ENCODE peak calls at places on chromosomes 1 and 21, in four cellular contexts. One of them, this sample, is unnamed.

GRCh38 chr1:236090741-236091147 is 25.9 kb upstream of the NID1 start:
- DNase-seq in tibial nerve: no peak
- DNase-seq in HFFc6: no peak
- DNase-seq in RWPE1: no peak
- DNase-seq in this sample: no peak

GRCh38 chr1:18643154-18644012 is 12.7 kb downstream of the PAX7 start:
- DNase-seq in HFFc6: no peak
- DNase-seq in RWPE1: no peak
- DNase-seq in tibial nerve: no peak
- DNase-seq in this sample: no peak

GRCh38 chr1:212588137-212588510 is 20.4 kb upstream of the ATF3 start:
- DNase-seq in HFFc6: no peak
- DNase-seq in tibial nerve: no peak
- DNase-seq in RWPE1: no peak
- DNase-seq in this sample: no peak

GRCh38 chr21:15057290-15057689 is 7.5 kb downstream of the NRIP1 start:
- DNase-seq in tibial nerve: no peak
- DNase-seq in HFFc6: no peak
- DNase-seq in RWPE1: no peak
- DNase-seq in this sample: no peak

GRCh38 chr1:175191654-175192053 is 922 bp downstream of the KIAA0040 start:
- DNase-seq in HFFc6: no peak
- DNase-seq in RWPE1: no peak
- DNase-seq in tibial nerve: peak
- DNase-seq in this sample: no peak

GRCh38 chr1:70993841-70994240 is 53.8 kb downstream of the PTGER3 start:
- DNase-seq in RWPE1: no peak
- DNase-seq in tibial nerve: no peak
- DNase-seq in HFFc6: no peak
- DNase-seq in this sample: no peak

GRCh38 chr1:82625562-82625961 is 824.8 kb downstream of the ADGRL2 start:
- DNase-seq in RWPE1: no peak
- DNase-seq in HFFc6: no peak
- DNase-seq in tibial nerve: no peak
- DNase-seq in this sample: no peak

GRCh38 chr1:6979003-6979577 is 193.8 kb downstream of the CAMTA1 start:
- DNase-seq in HFFc6: no peak
- DNase-seq in tibial nerve: no peak
- DNase-seq in RWPE1: no peak
- DNase-seq in this sample: no peak

GRCh38 chr1:75170981-75171380 is 36.8 kb downstream of the LHX8 start:
- DNase-seq in tibial nerve: no peak
- DNase-seq in RWPE1: no peak
- DNase-seq in HFFc6: no peak
- DNase-seq in this sample: no peak

GRCh38 chr1:154730251-154730650 is 122.3 kb upstream of the ADAR start:
- DNase-seq in tibial nerve: no peak
- DNase-seq in RWPE1: peak
- DNase-seq in HFFc6: peak
- DNase-seq in this sample: no peak

GRCh38 chr21:29346281-29346680 is 47.6 kb downstream of the BACH1 start:
- DNase-seq in HFFc6: no peak
- DNase-seq in tibial nerve: no peak
- DNase-seq in RWPE1: no peak
- DNase-seq in this sample: no peak

GRCh38 chr1:90402893-90403849 is 313.9 kb downstream of the BARHL2 start:
- DNase-seq in tibial nerve: no peak
- DNase-seq in RWPE1: peak
- DNase-seq in HFFc6: peak
- DNase-seq in this sample: peak

GRCh38 chr1:15456313-15456954 is at the start of gene CELA2A:
- DNase-seq in RWPE1: no peak
- DNase-seq in tibial nerve: no peak
- DNase-seq in HFFc6: no peak
- DNase-seq in this sample: no peak

GRCh38 chr1:16048573-16049189 is 5.1 kb downstream of the CLCNKB start:
- DNase-seq in HFFc6: no peak
- DNase-seq in tibial nerve: peak
- DNase-seq in RWPE1: no peak
- DNase-seq in this sample: peak

GRCh38 chr1:57321776-57322175 is 102.1 kb downstream of the DAB1 start:
- DNase-seq in tibial nerve: no peak
- DNase-seq in RWPE1: no peak
- DNase-seq in HFFc6: no peak
- DNase-seq in this sample: no peak

GRCh38 chr21:43315244-43316137 is 111.4 kb downstream of the SIK1 start:
- DNase-seq in tibial nerve: no peak
- DNase-seq in HFFc6: no peak
- DNase-seq in RWPE1: no peak
- DNase-seq in this sample: no peak

GRCh38 chr1:101257500-101258325 is 20.9 kb downstream of the S1PR1 start:
- DNase-seq in tibial nerve: no peak
- DNase-seq in HFFc6: no peak
- DNase-seq in RWPE1: no peak
- DNase-seq in this sample: no peak

GRCh38 chr1:45543599-45544417 is 6.8 kb upstream of the AKR1A1 start:
- DNase-seq in tibial nerve: peak
- DNase-seq in HFFc6: no peak
- DNase-seq in RWPE1: no peak
- DNase-seq in this sample: no peak

GRCh38 chr1:108896160-108897150 is 19.7 kb downstream of the GPSM2 start:
- DNase-seq in HFFc6: peak
- DNase-seq in tibial nerve: no peak
- DNase-seq in RWPE1: no peak
- DNase-seq in this sample: no peak

GRCh38 chr21:46071082-46071481 is 26.8 kb upstream of the COL6A2 start:
- DNase-seq in tibial nerve: no peak
- DNase-seq in RWPE1: no peak
- DNase-seq in HFFc6: no peak
- DNase-seq in this sample: peak

GRCh38 chr21:41589620-41590175 is 81.7 kb upstream of the TMPRSS2 start:
- DNase-seq in RWPE1: no peak
- DNase-seq in tibial nerve: no peak
- DNase-seq in HFFc6: no peak
- DNase-seq in this sample: peak

GRCh38 chr1:87117761-87118160 is 203.3 kb downstream of the HS2ST1 start:
- DNase-seq in HFFc6: no peak
- DNase-seq in tibial nerve: no peak
- DNase-seq in RWPE1: peak
- DNase-seq in this sample: no peak

GRCh38 chr1:5620997-5621396 is 371.2 kb downstream of the NPHP4 start:
- DNase-seq in tibial nerve: no peak
- DNase-seq in RWPE1: peak
- DNase-seq in HFFc6: no peak
- DNase-seq in this sample: no peak

GRCh38 chr1:201019321-201019977 is 4.1 kb downstream of the KIF21B start:
- DNase-seq in tibial nerve: peak
- DNase-seq in RWPE1: peak
- DNase-seq in HFFc6: no peak
- DNase-seq in this sample: no peak

GRCh38 chr1:172845371-172845770 is 186.5 kb downstream of the FASLG start:
- DNase-seq in HFFc6: no peak
- DNase-seq in tibial nerve: no peak
- DNase-seq in RWPE1: no peak
- DNase-seq in this sample: no peak

GRCh38 chr1:168281603-168282002 is 926 bp downstream of the TBX19 start:
- DNase-seq in RWPE1: no peak
- DNase-seq in tibial nerve: no peak
- DNase-seq in HFFc6: no peak
- DNase-seq in this sample: no peak

DNA sequence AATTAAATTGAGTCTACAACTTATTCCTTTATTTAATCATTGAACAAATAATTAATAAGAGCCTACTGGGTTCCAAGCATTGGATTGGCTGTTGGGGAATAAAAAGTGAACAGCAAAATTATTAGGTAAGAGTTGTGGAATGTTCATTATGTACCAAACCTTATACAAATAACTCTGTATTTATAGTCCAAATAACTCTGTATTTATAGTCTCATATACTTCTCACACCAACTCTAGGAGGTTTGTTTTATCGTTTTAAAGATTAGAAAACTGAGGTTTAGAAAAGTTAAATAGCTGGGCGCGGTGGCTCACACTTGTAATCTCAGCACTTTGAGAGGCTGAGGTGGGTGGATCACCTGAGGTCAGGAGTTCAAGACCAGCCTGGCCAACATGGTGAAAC is 40.6 kb downstream of the RGS2 start:
- DNase-seq in HFFc6: no peak
- DNase-seq in tibial nerve: no peak
- DNase-seq in RWPE1: no peak
- DNase-seq in this sample: no peak
- TF ChIP-seq CTCF in HFFc6: no peak
- TF ChIP-seq CTCF in tibial nerve: no peak
- TF ChIP-seq CTCF in RWPE1: no peak
- TF ChIP-seq CTCF in this sample: no peak

GRCh38 chr1:151008244-151009205 is at the start of gene PRUNE1:
- DNase-seq in tibial nerve: peak
- DNase-seq in RWPE1: peak
- DNase-seq in HFFc6: peak
- DNase-seq in this sample: peak
- TF ChIP-seq CTCF in tibial nerve: peak
- TF ChIP-seq CTCF in RWPE1: no peak
- TF ChIP-seq CTCF in HFFc6: no peak
- TF ChIP-seq CTCF in this sample: no peak

GRCh38 chr1:244414543-244414942 is 37.2 kb downstream of the ADSS2 start:
- DNase-seq in RWPE1: no peak
- DNase-seq in tibial nerve: no peak
- DNase-seq in HFFc6: peak
- DNase-seq in this sample: no peak
- TF ChIP-seq CTCF in RWPE1: no peak
- TF ChIP-seq CTCF in tibial nerve: no peak
- TF ChIP-seq CTCF in HFFc6: peak
- TF ChIP-seq CTCF in this sample: no peak

GRCh38 chr1:115545791-115546733 is 95.7 kb upstream of the VANGL1 start:
- DNase-seq in RWPE1: peak
- DNase-seq in HFFc6: peak
- DNase-seq in tibial nerve: no peak
- DNase-seq in this sample: peak
- TF ChIP-seq CTCF in RWPE1: peak
- TF ChIP-seq CTCF in HFFc6: peak
- TF ChIP-seq CTCF in tibial nerve: peak
- TF ChIP-seq CTCF in this sample: peak

GRCh38 chr1:20271498-20272400 is 18.9 kb upstream of the VWA5B1 start:
- DNase-seq in HFFc6: no peak
- DNase-seq in RWPE1: peak
- DNase-seq in tibial nerve: no peak
- DNase-seq in this sample: no peak
- TF ChIP-seq CTCF in HFFc6: peak
- TF ChIP-seq CTCF in RWPE1: no peak
- TF ChIP-seq CTCF in tibial nerve: no peak
- TF ChIP-seq CTCF in this sample: no peak

DNA sequence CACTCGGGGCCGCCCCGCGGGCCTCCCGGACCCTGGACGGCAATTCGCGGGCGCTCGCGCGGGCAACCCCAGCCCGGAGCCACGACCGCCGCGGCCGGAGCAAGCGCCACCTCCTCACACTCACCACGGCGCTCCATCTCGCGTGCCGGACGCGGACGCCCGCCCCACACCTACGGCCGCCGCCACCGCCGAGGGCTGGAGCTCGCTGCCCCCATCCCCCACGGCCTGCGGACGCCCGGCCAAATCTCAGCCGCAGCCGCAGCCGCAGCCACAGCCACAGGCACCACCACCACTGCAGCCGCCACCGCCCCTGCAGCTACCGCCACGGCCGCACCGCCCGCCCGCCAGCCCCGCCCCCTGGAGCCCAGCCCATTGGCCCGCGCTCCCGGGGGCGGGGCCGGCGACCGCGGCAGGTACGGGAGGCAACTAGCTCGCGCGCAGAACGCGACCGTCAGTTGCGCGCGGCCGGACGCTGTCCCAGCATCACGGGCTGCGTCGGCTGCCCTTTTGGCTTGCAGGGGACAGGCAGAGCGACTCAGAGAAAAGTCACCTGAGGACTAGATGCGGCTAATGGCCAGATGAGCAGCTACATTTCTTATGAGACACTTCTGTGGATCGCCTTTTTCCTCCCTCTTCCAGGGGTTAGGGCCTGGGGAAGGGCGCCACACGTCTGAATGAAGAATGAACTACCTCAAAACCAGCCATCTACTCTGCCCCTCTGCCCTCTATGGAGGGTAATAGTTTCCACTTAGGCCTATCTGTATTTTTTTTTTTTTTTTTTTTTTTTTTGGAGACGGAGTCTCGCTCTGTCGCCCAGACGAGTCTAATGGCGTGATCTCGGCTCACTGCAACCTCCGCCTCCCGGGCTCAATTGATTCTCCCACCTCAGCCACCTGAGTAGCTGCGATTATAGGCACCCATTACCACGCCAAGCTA is at the start of gene ARHGAP29:
- DNase-seq in tibial nerve: peak
- DNase-seq in RWPE1: peak
- DNase-seq in HFFc6: peak
- DNase-seq in this sample: peak
- TF ChIP-seq CTCF in tibial nerve: no peak
- TF ChIP-seq CTCF in RWPE1: no peak
- TF ChIP-seq CTCF in HFFc6: no peak
- TF ChIP-seq CTCF in this sample: no peak